ENCODE peak calls at places on chromosomes 6 and 20, in ten cellular contexts. W, R, D, T, O, Y, Z, I, K and H are unnamed samples. For H3K4me1, the result is how much of the 10 kb centered on the place peaks cover.

GRCh38 chr6:158852312-158853071 is 33.3 kb upstream of the EZR start:
- DNase-seq in W (no peak), R (no peak), D (no peak), T (no peak), O (no peak), Y (no peak), Z (no peak), I (no peak), K (no peak), H (no peak)

GRCh38 chr20:34535301-34535840 is 19.1 kb downstream of the DYNLRB1 start:
- DNase-seq in W (no peak), R (peak), D (no peak), T (no peak), O (no peak), Y (no peak), Z (no peak), I (no peak), K (no peak), H (no peak)

GRCh38 chr6:56838016-56838555 is 116.8 kb upstream of the BEND6 start:
- DNase-seq in W (no peak), R (no peak), D (no peak), T (no peak), O (no peak), Y (no peak), Z (no peak), I (no peak), K (no peak), H (no peak)

GRCh38 chr6:147621280-147621679 is 112.8 kb downstream of the SAMD5 start:
- DNase-seq in W (peak), R (no peak), D (no peak), T (no peak), O (no peak), Y (no peak), Z (no peak), I (no peak), K (no peak), H (peak)

GRCh38 chr6:134574491-134574890 is 256.6 kb upstream of the SGK1 start:
- DNase-seq in W (no peak), R (no peak), D (no peak), T (no peak), O (no peak), Y (no peak), Z (no peak), I (no peak), K (no peak), H (no peak)

GRCh38 chr6:51339728-51340127 is 521.1 kb downstream of the TFAP2B start:
- DNase-seq in W (no peak), R (no peak), D (no peak), T (peak), O (no peak), Y (no peak), Z (no peak), I (peak), K (no peak), H (no peak)

GRCh38 chr6:150377211-150377781 is 8.5 kb downstream of the IYD start:
- DNase-seq in W (peak), R (no peak), D (no peak), T (peak), O (no peak), Y (no peak), Z (no peak), I (no peak), K (peak), H (no peak)

GRCh38 chr6:3325210-3325609 is 66.5 kb downstream of the PSMG4 start:
- DNase-seq in W (peak), R (no peak), D (no peak), T (no peak), O (no peak), Y (no peak), Z (no peak), I (no peak), K (no peak), H (peak)

GRCh38 chr6:47111685-47112084 is 69.6 kb upstream of the ADGRF1 start:
- DNase-seq in W (no peak), R (no peak), D (no peak), T (peak), O (no peak), Y (peak), Z (no peak), I (no peak), K (no peak), H (no peak)

GRCh38 chr6:37033255-37033654 is 27.8 kb downstream of the FGD2 start:
- DNase-seq in W (no peak), R (peak), D (no peak), T (no peak), O (no peak), Y (no peak), Z (no peak), I (no peak), K (peak), H (no peak)

GRCh38 chr20:56352656-56353055 is 6.1 kb upstream of the FAM210B start:
- DNase-seq in W (no peak), R (no peak), D (no peak), T (no peak), O (no peak), Y (no peak), Z (no peak), I (no peak), K (no peak), H (no peak)

GRCh38 chr6:20319520-20320357 is 81.9 kb upstream of the E2F3 start:
- DNase-seq in W (peak), R (peak), D (no peak), T (no peak), O (peak), Y (peak), Z (no peak), I (no peak), K (peak), H (no peak)

GRCh38 chr6:40791004-40791403 is 203.8 kb upstream of the LRFN2 start:
- DNase-seq in W (no peak), R (no peak), D (no peak), T (no peak), O (no peak), Y (no peak), Z (no peak), I (peak), K (no peak), H (no peak)

GRCh38 chr6:52499026-52499425 is 77.8 kb downstream of the TRAM2 start:
- DNase-seq in W (no peak), R (no peak), D (no peak), T (peak), O (no peak), Y (no peak), Z (no peak), I (no peak), K (no peak), H (no peak)

GRCh38 chr20:58131111-58131510 is 97.3 kb downstream of the ANKRD60 start:
- DNase-seq in W (no peak), R (no peak), D (peak), T (no peak), O (no peak), Y (no peak), Z (no peak), I (peak), K (no peak), H (peak)

GRCh38 chr20:33419140-33419974 is 18.0 kb upstream of the CDK5RAP1 start:
- DNase-seq in W (peak), R (no peak), D (peak), T (no peak), O (peak), Y (no peak), Z (no peak), I (no peak), K (peak), H (peak)

GRCh38 chr6:155259202-155259601 is 4.6 kb upstream of the CLDN20 start:
- DNase-seq in W (no peak), R (no peak), D (no peak), T (no peak), O (no peak), Y (no peak), Z (no peak), I (no peak), K (no peak), H (no peak)

GRCh38 chr6:1678966-1679690 is 69.4 kb downstream of the FOXC1 start:
- DNase-seq in W (no peak), R (no peak), D (no peak), T (no peak), O (no peak), Y (no peak), Z (no peak), I (no peak), K (no peak), H (no peak)

GRCh38 chr20:34705383-34706021 is 1.4 kb downstream of the TP53INP2 start:
- DNase-seq in W (peak), R (peak), D (peak), T (peak), O (no peak), Y (peak), Z (no peak), I (peak), K (no peak), H (no peak)

GRCh38 chr6:1485678-1486077 is 96.3 kb downstream of the FOXF2 start:
- DNase-seq in W (no peak), R (no peak), D (no peak), T (no peak), O (no peak), Y (no peak), Z (no peak), I (no peak), K (no peak), H (no peak)

GRCh38 chr20:53960586-53961386 is 109.6 kb downstream of the BCAS1 start:
- DNase-seq in W (no peak), R (no peak), D (no peak), T (no peak), O (no peak), Y (no peak), Z (no peak), I (no peak), K (no peak), H (no peak)

GRCh38 chr20:2602746-2603145 is 49.7 kb upstream of the NOP56 start:
- DNase-seq in W (no peak), R (no peak), D (no peak), T (no peak), O (no peak), Y (no peak), Z (no peak), I (no peak), K (no peak), H (no peak)

GRCh38 chr20:50788045-50788867 is 6.6 kb upstream of the BCAS4 start:
- DNase-seq in W (peak), R (no peak), D (no peak), T (no peak), O (no peak), Y (no peak), Z (no peak), I (no peak), K (peak), H (peak)

GRCh38 chr20:11373391-11373790 is 544.3 kb upstream of the BTBD3 start:
- DNase-seq in W (no peak), R (no peak), D (no peak), T (no peak), O (no peak), Y (no peak), Z (no peak), I (no peak), K (no peak), H (peak)

GRCh38 chr6:129621252-129621651 is 88.7 kb downstream of the ARHGAP18 start:
- DNase-seq in W (peak), R (no peak), D (no peak), T (no peak), O (no peak), Y (peak), Z (no peak), I (peak), K (no peak), H (no peak)

GRCh38 chr20:50821994-50822393 is 27.1 kb downstream of the BCAS4 start:
- DNase-seq in W (no peak), R (no peak), D (no peak), T (no peak), O (no peak), Y (no peak), Z (no peak), I (no peak), K (peak), H (no peak)

GRCh38 chr6:19892250-19892649 is 55.1 kb downstream of the ID4 start:
- DNase-seq in W (peak), R (no peak), D (no peak), T (no peak), O (no peak), Y (peak), Z (no peak), I (no peak), K (peak), H (no peak)

GRCh38 chr6:24910331-24910849 is 25.4 kb downstream of the RIPOR2 start:
- DNase-seq in W (no peak), R (peak), D (no peak), T (peak), O (no peak), Y (no peak), Z (no peak), I (peak), K (peak), H (peak)

GRCh38 chr20:32885952-32886351 is 27.2 kb downstream of the EFCAB8 start:
- DNase-seq in W (no peak), R (no peak), D (no peak), T (no peak), O (no peak), Y (no peak), Z (no peak), I (no peak), K (no peak), H (no peak)

GRCh38 chr20:55685425-55685824 is 319.9 kb downstream of the CBLN4 start:
- DNase-seq in W (no peak), R (no peak), D (no peak), T (no peak), O (no peak), Y (no peak), Z (no peak), I (no peak), K (no peak), H (no peak)

GRCh38 chr20:62159835-62160234 is 16.3 kb downstream of the SS18L1 start:
- DNase-seq in W (no peak), R (no peak), D (no peak), T (no peak), O (no peak), Y (no peak), Z (no peak), I (no peak), K (no peak), H (no peak)

GRCh38 chr6:129638055-129639019 is 71.6 kb downstream of the ARHGAP18 start:
- DNase-seq in W (peak), R (no peak), D (no peak), T (no peak), O (no peak), Y (no peak), Z (no peak), I (no peak), K (no peak), H (no peak)

GRCh38 chr6:9606435-9607134 is 808.3 kb downstream of the TFAP2A start:
- DNase-seq in W (no peak), R (no peak), D (no peak), T (peak), O (no peak), Y (no peak), Z (no peak), I (peak), K (no peak), H (no peak)

DNA sequence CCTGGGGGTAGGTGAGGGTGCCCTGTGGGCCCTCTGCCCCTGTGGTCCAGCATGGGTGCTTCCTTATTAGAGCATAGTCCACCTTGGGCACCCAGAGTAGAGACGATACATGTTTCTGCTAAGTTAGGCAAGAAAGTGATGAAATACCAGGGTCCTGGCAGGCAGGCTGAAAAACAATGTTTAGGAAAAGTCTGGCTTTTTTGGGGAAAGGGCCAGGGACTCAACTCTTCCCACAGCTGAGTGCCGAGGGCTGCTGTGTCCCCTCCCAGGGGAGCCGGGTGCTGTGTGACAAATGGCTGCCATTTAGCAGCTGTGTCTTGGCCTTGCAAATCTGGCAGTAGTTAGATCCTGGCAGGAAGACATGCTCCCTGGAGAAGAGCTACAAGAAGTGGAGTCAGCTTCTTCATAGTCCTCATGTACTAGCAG is 61.5 kb downstream of the RREB1 start:
- DNase-seq in W (peak), R (no peak), D (peak), T (no peak), O (no peak), Y (no peak), Z (no peak), I (no peak), K (peak), H (peak)
- H3K4me1 ChIP-seq in W (half or more), R (half or more), D (half or more), T (half or more), O (under half), Y (half or more), Z (under half), I (under half), K (half or more), H (under half)

GRCh38 chr6:125210667-125211066 is 57.1 kb downstream of the TPD52L1 start:
- DNase-seq in W (no peak), R (no peak), D (no peak), T (no peak), O (no peak), Y (no peak), Z (no peak), I (no peak), K (no peak), H (no peak)
- TF ChIP-seq CTCF in W (no peak), R (no peak), D (no peak), T (no peak), O (no peak), Y (no peak), Z (no peak), I (no peak), K (no peak), H (no peak)

DNA sequence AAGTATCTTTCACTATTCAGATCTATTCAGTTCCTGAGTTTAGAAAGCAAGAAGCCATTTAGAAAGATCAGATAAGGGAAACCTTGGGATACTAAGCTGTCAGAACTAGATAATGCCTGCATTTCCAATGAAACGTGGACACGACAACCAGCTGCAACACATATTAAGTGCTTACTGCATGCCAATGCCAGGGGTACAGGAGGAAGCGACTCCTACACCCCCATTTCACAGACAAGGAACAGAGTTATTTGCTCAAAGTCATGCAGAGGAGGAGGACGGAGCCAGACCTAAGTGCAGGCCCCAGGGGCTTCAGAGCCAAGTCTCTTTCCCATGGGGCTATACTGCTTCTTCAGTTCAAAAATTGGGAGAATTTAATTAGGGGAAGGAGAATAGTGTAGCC is 62.4 kb downstream of the PREX1 start:
- DNase-seq in W (no peak), R (no peak), D (no peak), T (no peak), O (no peak), Y (no peak), Z (no peak), I (no peak), K (no peak), H (no peak)
- H3K4me1 ChIP-seq in W (under half), R (under half), D (under half), T (under half), O (under half), Y (under half), Z (under half), I (under half), K (under half), H (under half)

GRCh38 chr6:161038229-161039003 is 46.8 kb downstream of the MAP3K4 start:
- DNase-seq in W (peak), R (no peak), D (no peak), T (no peak), O (no peak), Y (peak), Z (no peak), I (no peak), K (no peak), H (peak)
- TF ChIP-seq CTCF in W (no peak), R (no peak), D (no peak), T (no peak), O (no peak), Y (no peak), Z (no peak), I (no peak), K (no peak), H (no peak)

GRCh38 chr6:15340105-15340601 is 94.3 kb downstream of the JARID2 start:
- DNase-seq in W (no peak), R (no peak), D (no peak), T (no peak), O (no peak), Y (no peak), Z (no peak), I (no peak), K (no peak), H (no peak)

GRCh38 chr6:15337584-15337981 is 91.7 kb downstream of the JARID2 start:
- DNase-seq in W (no peak), R (no peak), D (no peak), T (no peak), O (no peak), Y (no peak), Z (no peak), I (no peak), K (no peak), H (no peak)

GRCh38 chr6:15340775-15341174 is 94.9 kb downstream of the JARID2 start:
- DNase-seq in W (no peak), R (no peak), D (no peak), T (no peak), O (no peak), Y (no peak), Z (no peak), I (no peak), K (no peak), H (no peak)

GRCh38 chr6:15336905-15337583 is 91.2 kb downstream of the JARID2 start:
- DNase-seq in W (no peak), R (no peak), D (no peak), T (no peak), O (no peak), Y (no peak), Z (no peak), I (peak), K (no peak), H (no peak)

DNA sequence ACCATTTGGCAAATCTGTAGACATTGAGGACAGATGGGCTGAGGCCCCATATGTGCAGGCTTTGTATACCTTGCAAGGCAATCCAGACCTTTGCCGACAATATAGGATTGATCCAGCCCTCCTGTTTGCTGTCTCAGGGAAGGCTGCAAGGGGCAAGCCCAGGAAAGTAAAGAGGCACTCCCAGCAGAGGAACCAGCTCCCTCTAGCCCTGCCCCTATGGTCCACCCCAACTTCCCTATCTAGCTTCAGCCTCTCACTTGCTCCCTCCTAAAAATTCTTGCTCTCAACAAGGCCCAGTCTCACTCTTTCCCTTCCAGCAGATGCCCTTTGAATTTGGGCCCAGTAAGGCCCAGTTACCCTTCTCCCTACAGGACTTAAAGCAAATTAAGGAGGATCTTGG is 92.6 kb downstream of the JARID2 start:
- DNase-seq in W (no peak), R (no peak), D (no peak), T (no peak), O (no peak), Y (no peak), Z (no peak), I (no peak), K (no peak), H (no peak)
- H3K4me1 ChIP-seq in W (under half), R (under half), D (under half), T (half or more), O (under half), Y (under half), Z (under half), I (under half), K (under half), H (under half)